ENCODE peak calls at places on chromosomes 5 and 9, in eight cellular contexts. X is Panc1; P is CD8-positive, alpha-beta T cell; A is HCT116; C is psoas muscle; N is cardiac muscle cell; O is neural progenitor cell; K is thyroid gland. B is an unnamed sample. For H3K4me1, the result is how much of the 10 kb centered on the place peaks cover.

GRCh38 chr9:38644601-38645000 is 24.2 kb upstream of the ANKRD18A start:
- DNase-seq in P (no peak), N (no peak), O (no peak), X (no peak), A (no peak), C (no peak), K (no peak), B (no peak)

GRCh38 chr9:93254806-93255519 is 71.0 kb downstream of the WNK2 start:
- DNase-seq in N (no peak), A (no peak), X (no peak), O (no peak), K (no peak), C (no peak), P (peak), B (peak)

GRCh38 chr5:33379757-33380156 is 61.0 kb upstream of the TARS1 start:
- DNase-seq in X (no peak), A (peak), K (no peak), O (peak), P (no peak), C (no peak), N (peak), B (no peak)

GRCh38 chr5:175772747-175773533 is 98.4 kb upstream of the CPLX2 start:
- DNase-seq in N (no peak), P (no peak), X (no peak), K (no peak), A (no peak), C (no peak), O (peak), B (no peak)

GRCh38 chr5:54520438-54520846 is 2.9 kb downstream of the SNX18 start:
- DNase-seq in N (peak), K (peak), P (no peak), C (no peak), O (no peak), A (no peak), X (no peak), B (no peak)

GRCh38 chr9:72509635-72510034 is 11.8 kb upstream of the TMC1 start:
- DNase-seq in X (no peak), P (no peak), N (peak), K (no peak), C (no peak), A (no peak), O (no peak), B (no peak)

GRCh38 chr9:7358876-7359275 is 440.7 kb downstream of the DMAC1 start:
- DNase-seq in N (peak), A (no peak), P (no peak), O (peak), C (no peak), K (no peak), X (no peak), B (no peak)

GRCh38 chr5:176743136-176743827 is 67.1 kb upstream of the UNC5A start:
- DNase-seq in X (no peak), C (no peak), K (no peak), N (no peak), O (peak), A (no peak), P (no peak), B (no peak)

GRCh38 chr9:93815135-93815534 is 140.0 kb downstream of the BARX1 start:
- DNase-seq in O (no peak), X (no peak), A (no peak), K (no peak), C (no peak), N (no peak), P (no peak), B (no peak)

GRCh38 chr5:54251981-54252380 is 58.4 kb downstream of the ARL15 start:
- DNase-seq in P (no peak), A (no peak), C (no peak), O (no peak), X (no peak), K (no peak), N (no peak), B (no peak)

GRCh38 chr9:106038266-106039001 is 344.1 kb downstream of the TMEM38B start:
- DNase-seq in P (no peak), O (no peak), A (no peak), C (no peak), N (no peak), X (no peak), K (no peak), B (no peak)

GRCh38 chr5:52692039-52692438 is 95.7 kb upstream of the ITGA1 start:
- DNase-seq in K (no peak), P (no peak), A (no peak), X (no peak), O (no peak), N (no peak), C (no peak), B (no peak)

GRCh38 chr5:133907075-133907474 is 61.4 kb downstream of the C5orf15 start:
- DNase-seq in K (no peak), N (no peak), C (peak), O (no peak), X (no peak), A (no peak), P (no peak), B (no peak)

GRCh38 chr5:2169417-2169787 is 286.7 kb upstream of the IRX4 start:
- DNase-seq in C (no peak), N (no peak), O (no peak), X (no peak), K (no peak), P (no peak), A (no peak), B (no peak)

GRCh38 chr5:142601432-142601831 is 84.5 kb downstream of the FGF1 start:
- DNase-seq in O (peak), C (no peak), K (no peak), X (no peak), N (no peak), A (no peak), P (no peak), B (no peak)

GRCh38 chr9:97502222-97502983 is 937 bp downstream of the TMOD1 start:
- DNase-seq in X (no peak), A (no peak), N (no peak), O (peak), K (peak), P (no peak), C (peak), B (peak)

GRCh38 chr9:86589273-86589672 is 235.1 kb upstream of the TUT7 start:
- DNase-seq in A (no peak), X (no peak), N (no peak), P (no peak), K (no peak), O (peak), C (no peak), B (no peak)

GRCh38 chr5:78727786-78728761 is 79.5 kb upstream of the LHFPL2 start:
- DNase-seq in N (no peak), A (no peak), P (no peak), K (peak), X (no peak), C (no peak), O (no peak), B (no peak)

GRCh38 chr5:83255268-83255667 is 177.9 kb downstream of the XRCC4 start:
- DNase-seq in A (no peak), O (no peak), N (peak), K (no peak), P (no peak), X (no peak), C (no peak), B (no peak)

GRCh38 chr9:128192601-128193371 is 1.4 kb upstream of the CIZ1 start:
- DNase-seq in O (no peak), C (peak), N (peak), P (no peak), A (peak), K (peak), X (peak), B (peak)
- TF ChIP-seq CTCF in O (no peak), C (peak), N (peak), P (peak), A (no peak), K (peak), X (peak), B (peak)

GRCh38 chr5:99032234-99033013 is 103.6 kb upstream of the CHD1 start:
- DNase-seq in P (no peak), C (peak), K (peak), A (peak), N (peak), O (peak), X (peak), B (peak)
- H3K4me1 ChIP-seq in P (under half), C (under half), K (under half), A (under half), N (under half), O (under half), X (under half), B (under half)

GRCh38 chr9:110638381-110638954 is 30.1 kb upstream of the MUSK start:
- DNase-seq in A (no peak), P (no peak), O (no peak), N (peak), K (no peak), X (no peak), C (no peak), B (no peak)
- TF ChIP-seq CTCF in A (no peak), P (no peak), O (peak), N (peak), K (peak), X (no peak), C (peak), B (no peak)

DNA sequence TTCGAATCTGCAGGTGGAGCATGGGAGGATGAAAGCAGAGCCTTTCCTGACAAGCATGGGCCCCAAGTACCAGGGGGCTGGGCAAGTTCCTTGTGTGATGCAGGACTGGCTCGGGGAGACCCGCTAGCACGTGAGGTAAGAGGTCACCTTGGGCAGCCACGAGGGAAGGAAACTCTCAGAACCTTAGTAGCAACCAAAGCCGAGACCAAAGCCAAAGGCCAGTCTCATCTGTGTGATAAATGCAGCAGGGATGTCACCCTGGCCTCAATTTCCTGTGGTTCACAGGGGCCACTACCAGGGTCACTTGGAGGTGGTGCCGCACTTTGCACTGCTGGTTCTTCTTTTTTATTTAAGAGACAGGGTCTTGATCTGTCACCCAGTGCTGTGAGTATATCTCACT is 39.5 kb downstream of the PRRT1B start:
- DNase-seq in P (no peak), N (no peak), C (no peak), X (no peak), K (no peak), O (no peak), A (no peak), B (no peak)
- H3K4me1 ChIP-seq in P (under half), N (under half), C (under half), X (under half), K (under half), O (under half), A (under half), B (under half)

GRCh38 chr9:133188843-133189180 is 20.2 kb downstream of the OBP2B start:
- DNase-seq in P (no peak), O (no peak), K (no peak), X (no peak), C (no peak), A (no peak), N (no peak), B (no peak)

GRCh38 chr9:133189826-133190225 is 19.2 kb downstream of the OBP2B start:
- DNase-seq in P (no peak), N (no peak), K (no peak), C (no peak), O (no peak), A (no peak), X (no peak), B (no peak)

GRCh38 chr9:133186736-133187135 is 22.3 kb downstream of the OBP2B start:
- DNase-seq in C (no peak), X (no peak), O (no peak), A (no peak), N (no peak), K (no peak), P (no peak), B (no peak)

GRCh38 chr9:133187561-133188005 is 21.5 kb downstream of the OBP2B start:
- DNase-seq in K (peak), X (no peak), N (no peak), P (no peak), A (no peak), O (no peak), C (no peak), B (no peak)

GRCh38 chr9:133188006-133188842 is 20.8 kb downstream of the OBP2B start:
- DNase-seq in K (peak), P (no peak), C (no peak), X (no peak), N (no peak), A (peak), O (peak), B (no peak)
- TF ChIP-seq CTCF in K (peak), P (no peak), C (no peak), X (peak), N (peak), A (peak), O (peak), B (peak)

DNA sequence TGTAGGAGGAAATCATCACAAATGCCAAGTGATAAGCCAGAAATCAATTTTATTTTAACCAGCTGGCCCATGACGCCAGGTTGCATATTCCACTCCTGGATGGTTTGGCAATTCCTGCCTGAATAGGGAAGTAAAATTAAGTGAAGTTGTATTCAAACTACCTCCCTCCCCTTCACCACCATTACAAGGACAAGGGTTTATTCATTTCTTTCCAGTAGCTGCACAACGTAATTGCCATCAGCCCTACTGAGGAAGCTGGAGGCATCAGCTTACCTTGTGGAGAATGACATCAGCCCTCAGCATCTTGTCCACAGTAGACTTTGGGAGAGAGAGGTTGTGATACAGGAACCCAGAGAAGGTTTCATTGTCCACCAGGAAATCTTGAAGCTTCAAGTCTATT is 66.5 kb downstream of the ABCA1 start:
- DNase-seq in C (no peak), N (no peak), K (no peak), P (no peak), X (no peak), A (no peak), O (no peak), B (no peak)
- H3K4me1 ChIP-seq in C (under half), N (under half), K (under half), P (under half), X (under half), A (under half), O (under half), B (under half)

GRCh38 chr9:19136129-19136528 is 8.8 kb upstream of the PLIN2 start:
- DNase-seq in P (no peak), A (no peak), C (no peak), K (no peak), X (no peak), O (no peak), N (no peak), B (no peak)
- TF ChIP-seq CTCF in P (no peak), A (peak), C (no peak), K (no peak), X (no peak), O (no peak), N (no peak), B (no peak)

DNA sequence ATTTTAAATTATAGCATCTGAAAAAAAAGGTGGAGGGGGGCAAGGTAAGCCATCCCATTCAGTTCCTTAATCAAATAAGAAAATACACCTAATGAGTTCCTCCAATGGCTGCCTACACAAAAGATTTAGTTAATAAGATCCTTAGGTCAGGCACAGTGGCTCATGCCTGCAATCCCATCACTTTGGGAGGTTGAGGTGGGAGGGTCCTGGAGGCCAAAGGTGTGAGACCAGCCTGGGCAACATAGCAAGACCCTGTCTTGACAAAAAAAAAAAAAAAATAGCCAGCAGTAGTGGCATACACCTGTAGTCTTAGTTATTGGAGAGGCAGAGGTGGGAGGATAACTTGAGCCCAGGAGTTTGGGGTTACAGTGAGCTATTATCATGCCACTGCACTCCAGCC is 78.4 kb downstream of the ST8SIA4 start:
- DNase-seq in N (no peak), C (no peak), A (no peak), O (no peak), P (no peak), K (no peak), X (no peak), B (no peak)
- H3K4me1 ChIP-seq in N (under half), C (under half), A (under half), O (under half), P (under half), K (under half), X (under half), B (under half)

GRCh38 chr9:132446887-132447286 is 36.9 kb downstream of the CFAP77 start:
- DNase-seq in X (no peak), O (no peak), A (no peak), K (no peak), N (no peak), C (no peak), P (no peak), B (no peak)
- TF ChIP-seq CTCF in X (no peak), O (no peak), A (no peak), K (no peak), N (no peak), C (no peak), P (no peak), B (no peak)